ENCODE peak calls at places on chromosomes 6 and 20, in ten cellular contexts. One of them, this sample, is unnamed.

GRCh38 chr20:21526776-21527175 is 12.9 kb upstream of the NKX2-2 start:
- DNase-seq in activated CD8-positive, alpha-beta memory T cell treated with anti-CD3 and anti-CD28 coated beads, Interleukin-2, amount 50 U/mL, for 4 hours: no peak
- DNase-seq in CD8-positive, alpha-beta memory T cell: no peak
- DNase-seq in dermis blood vessel endothelial cell: no peak
- DNase-seq in adipocyte: no peak
- DNase-seq in uterus: no peak
- DNase-seq in prostate gland: no peak
- DNase-seq in colonic mucosa: no peak
- DNase-seq in Right ventricle myocardium superior: no peak
- DNase-seq in NAMALWA: no peak
- DNase-seq in this sample: no peak

GRCh38 chr6:11331136-11331535 is 98.7 kb upstream of the NEDD9 start:
- DNase-seq in NAMALWA: no peak
- DNase-seq in adipocyte: no peak
- DNase-seq in uterus: no peak
- DNase-seq in activated CD8-positive, alpha-beta memory T cell treated with anti-CD3 and anti-CD28 coated beads, Interleukin-2, amount 50 U/mL, for 4 hours: no peak
- DNase-seq in prostate gland: no peak
- DNase-seq in dermis blood vessel endothelial cell: no peak
- DNase-seq in CD8-positive, alpha-beta memory T cell: no peak
- DNase-seq in Right ventricle myocardium superior: no peak
- DNase-seq in colonic mucosa: no peak
- DNase-seq in this sample: no peak

GRCh38 chr6:82957171-82957894 is 108.3 kb downstream of the UBE3D start:
- DNase-seq in adipocyte: no peak
- DNase-seq in NAMALWA: no peak
- DNase-seq in Right ventricle myocardium superior: no peak
- DNase-seq in prostate gland: no peak
- DNase-seq in dermis blood vessel endothelial cell: no peak
- DNase-seq in CD8-positive, alpha-beta memory T cell: no peak
- DNase-seq in uterus: no peak
- DNase-seq in colonic mucosa: no peak
- DNase-seq in activated CD8-positive, alpha-beta memory T cell treated with anti-CD3 and anti-CD28 coated beads, Interleukin-2, amount 50 U/mL, for 4 hours: no peak
- DNase-seq in this sample: no peak

GRCh38 chr6:160987265-160987664 is 4.3 kb upstream of the MAP3K4 start:
- DNase-seq in prostate gland: no peak
- DNase-seq in colonic mucosa: no peak
- DNase-seq in Right ventricle myocardium superior: no peak
- DNase-seq in NAMALWA: no peak
- DNase-seq in adipocyte: no peak
- DNase-seq in CD8-positive, alpha-beta memory T cell: no peak
- DNase-seq in activated CD8-positive, alpha-beta memory T cell treated with anti-CD3 and anti-CD28 coated beads, Interleukin-2, amount 50 U/mL, for 4 hours: no peak
- DNase-seq in uterus: no peak
- DNase-seq in dermis blood vessel endothelial cell: no peak
- DNase-seq in this sample: no peak

GRCh38 chr6:146829792-146830565 is 231.2 kb downstream of the ADGB start:
- DNase-seq in activated CD8-positive, alpha-beta memory T cell treated with anti-CD3 and anti-CD28 coated beads, Interleukin-2, amount 50 U/mL, for 4 hours: no peak
- DNase-seq in adipocyte: no peak
- DNase-seq in prostate gland: no peak
- DNase-seq in colonic mucosa: no peak
- DNase-seq in uterus: no peak
- DNase-seq in NAMALWA: no peak
- DNase-seq in Right ventricle myocardium superior: no peak
- DNase-seq in CD8-positive, alpha-beta memory T cell: no peak
- DNase-seq in dermis blood vessel endothelial cell: no peak
- DNase-seq in this sample: no peak

GRCh38 chr6:137277971-137278602 is 58.9 kb upstream of the IFNGR1 start:
- DNase-seq in colonic mucosa: no peak
- DNase-seq in dermis blood vessel endothelial cell: peak; percentile 24
- DNase-seq in activated CD8-positive, alpha-beta memory T cell treated with anti-CD3 and anti-CD28 coated beads, Interleukin-2, amount 50 U/mL, for 4 hours: no peak
- DNase-seq in prostate gland: no peak
- DNase-seq in Right ventricle myocardium superior: no peak
- DNase-seq in CD8-positive, alpha-beta memory T cell: no peak
- DNase-seq in adipocyte: peak; percentile 78
- DNase-seq in NAMALWA: no peak
- DNase-seq in uterus: no peak
- DNase-seq in this sample: no peak

GRCh38 chr6:145139451-145139850 is 595.9 kb downstream of the EPM2A start:
- DNase-seq in Right ventricle myocardium superior: no peak
- DNase-seq in activated CD8-positive, alpha-beta memory T cell treated with anti-CD3 and anti-CD28 coated beads, Interleukin-2, amount 50 U/mL, for 4 hours: no peak
- DNase-seq in uterus: no peak
- DNase-seq in CD8-positive, alpha-beta memory T cell: no peak
- DNase-seq in prostate gland: no peak
- DNase-seq in adipocyte: peak; percentile 67
- DNase-seq in NAMALWA: no peak
- DNase-seq in colonic mucosa: no peak
- DNase-seq in dermis blood vessel endothelial cell: no peak
- DNase-seq in this sample: no peak

GRCh38 chr20:14313621-14314020 is 23.8 kb downstream of the FLRT3 start:
- DNase-seq in CD8-positive, alpha-beta memory T cell: no peak
- DNase-seq in Right ventricle myocardium superior: no peak
- DNase-seq in NAMALWA: no peak
- DNase-seq in dermis blood vessel endothelial cell: no peak
- DNase-seq in prostate gland: no peak
- DNase-seq in colonic mucosa: no peak
- DNase-seq in adipocyte: peak; percentile 52
- DNase-seq in activated CD8-positive, alpha-beta memory T cell treated with anti-CD3 and anti-CD28 coated beads, Interleukin-2, amount 50 U/mL, for 4 hours: no peak
- DNase-seq in uterus: no peak
- DNase-seq in this sample: no peak

GRCh38 chr20:46639587-46639986 is 11.7 kb downstream of the SLC13A3 start:
- DNase-seq in activated CD8-positive, alpha-beta memory T cell treated with anti-CD3 and anti-CD28 coated beads, Interleukin-2, amount 50 U/mL, for 4 hours: no peak
- DNase-seq in uterus: no peak
- DNase-seq in dermis blood vessel endothelial cell: no peak
- DNase-seq in prostate gland: no peak
- DNase-seq in adipocyte: no peak
- DNase-seq in CD8-positive, alpha-beta memory T cell: no peak
- DNase-seq in Right ventricle myocardium superior: no peak
- DNase-seq in NAMALWA: no peak
- DNase-seq in colonic mucosa: no peak
- DNase-seq in this sample: no peak

GRCh38 chr6:21111399-21111725 is 482.2 kb upstream of the SOX4 start:
- DNase-seq in adipocyte: no peak
- DNase-seq in uterus: no peak
- DNase-seq in activated CD8-positive, alpha-beta memory T cell treated with anti-CD3 and anti-CD28 coated beads, Interleukin-2, amount 50 U/mL, for 4 hours: no peak
- DNase-seq in prostate gland: no peak
- DNase-seq in Right ventricle myocardium superior: no peak
- DNase-seq in dermis blood vessel endothelial cell: peak; percentile 66
- DNase-seq in colonic mucosa: no peak
- DNase-seq in NAMALWA: peak; percentile 4
- DNase-seq in CD8-positive, alpha-beta memory T cell: no peak
- DNase-seq in this sample: no peak

GRCh38 chr6:31750411-31751022 is 10.7 kb downstream of the MSH5 start:
- DNase-seq in Right ventricle myocardium superior: no peak
- DNase-seq in NAMALWA: no peak
- DNase-seq in dermis blood vessel endothelial cell: no peak
- DNase-seq in colonic mucosa: no peak
- DNase-seq in adipocyte: no peak
- DNase-seq in uterus: no peak
- DNase-seq in prostate gland: no peak
- DNase-seq in activated CD8-positive, alpha-beta memory T cell treated with anti-CD3 and anti-CD28 coated beads, Interleukin-2, amount 50 U/mL, for 4 hours: no peak
- DNase-seq in CD8-positive, alpha-beta memory T cell: no peak
- DNase-seq in this sample: no peak

GRCh38 chr6:105573138-105573537 is 170.3 kb upstream of the PREP start:
- DNase-seq in adipocyte: no peak
- DNase-seq in colonic mucosa: no peak
- DNase-seq in CD8-positive, alpha-beta memory T cell: no peak
- DNase-seq in activated CD8-positive, alpha-beta memory T cell treated with anti-CD3 and anti-CD28 coated beads, Interleukin-2, amount 50 U/mL, for 4 hours: no peak
- DNase-seq in uterus: no peak
- DNase-seq in Right ventricle myocardium superior: no peak
- DNase-seq in dermis blood vessel endothelial cell: no peak
- DNase-seq in NAMALWA: no peak
- DNase-seq in prostate gland: no peak
- DNase-seq in this sample: no peak

GRCh38 chr6:81747327-81747726 is 5.2 kb downstream of the TENT5A start:
- DNase-seq in activated CD8-positive, alpha-beta memory T cell treated with anti-CD3 and anti-CD28 coated beads, Interleukin-2, amount 50 U/mL, for 4 hours: no peak
- DNase-seq in dermis blood vessel endothelial cell: no peak
- DNase-seq in CD8-positive, alpha-beta memory T cell: no peak
- DNase-seq in prostate gland: no peak
- DNase-seq in NAMALWA: no peak
- DNase-seq in uterus: no peak
- DNase-seq in Right ventricle myocardium superior: no peak
- DNase-seq in adipocyte: no peak
- DNase-seq in colonic mucosa: no peak
- DNase-seq in this sample: no peak

GRCh38 chr6:16494781-16495180 is 256.4 kb downstream of the GMPR start:
- DNase-seq in dermis blood vessel endothelial cell: no peak
- DNase-seq in adipocyte: no peak
- DNase-seq in Right ventricle myocardium superior: no peak
- DNase-seq in colonic mucosa: no peak
- DNase-seq in prostate gland: no peak
- DNase-seq in uterus: no peak
- DNase-seq in CD8-positive, alpha-beta memory T cell: no peak
- DNase-seq in activated CD8-positive, alpha-beta memory T cell treated with anti-CD3 and anti-CD28 coated beads, Interleukin-2, amount 50 U/mL, for 4 hours: no peak
- DNase-seq in NAMALWA: peak; percentile 41
- DNase-seq in this sample: no peak

GRCh38 chr20:47573586-47573985 is 71.9 kb downstream of the NCOA3 start:
- DNase-seq in adipocyte: no peak
- DNase-seq in dermis blood vessel endothelial cell: no peak
- DNase-seq in Right ventricle myocardium superior: no peak
- DNase-seq in NAMALWA: no peak
- DNase-seq in colonic mucosa: no peak
- DNase-seq in activated CD8-positive, alpha-beta memory T cell treated with anti-CD3 and anti-CD28 coated beads, Interleukin-2, amount 50 U/mL, for 4 hours: no peak
- DNase-seq in uterus: no peak
- DNase-seq in CD8-positive, alpha-beta memory T cell: no peak
- DNase-seq in prostate gland: no peak
- DNase-seq in this sample: no peak

GRCh38 chr6:159961523-159961922 is 7.4 kb upstream of the IGF2R start:
- DNase-seq in prostate gland: no peak
- DNase-seq in NAMALWA: no peak
- DNase-seq in adipocyte: no peak
- DNase-seq in activated CD8-positive, alpha-beta memory T cell treated with anti-CD3 and anti-CD28 coated beads, Interleukin-2, amount 50 U/mL, for 4 hours: no peak
- DNase-seq in uterus: no peak
- DNase-seq in Right ventricle myocardium superior: no peak
- DNase-seq in CD8-positive, alpha-beta memory T cell: no peak
- DNase-seq in dermis blood vessel endothelial cell: no peak
- DNase-seq in colonic mucosa: no peak
- DNase-seq in this sample: no peak

GRCh38 chr6:114249522-114249921 is 93.3 kb downstream of the HS3ST5 start:
- DNase-seq in NAMALWA: no peak
- DNase-seq in activated CD8-positive, alpha-beta memory T cell treated with anti-CD3 and anti-CD28 coated beads, Interleukin-2, amount 50 U/mL, for 4 hours: no peak
- DNase-seq in uterus: no peak
- DNase-seq in adipocyte: no peak
- DNase-seq in Right ventricle myocardium superior: no peak
- DNase-seq in CD8-positive, alpha-beta memory T cell: no peak
- DNase-seq in prostate gland: no peak
- DNase-seq in dermis blood vessel endothelial cell: no peak
- DNase-seq in colonic mucosa: no peak
- DNase-seq in this sample: no peak

GRCh38 chr20:35226775-35227681 is 538 bp downstream of the MMP24 start:
- DNase-seq in prostate gland: no peak
- DNase-seq in NAMALWA: no peak
- DNase-seq in adipocyte: peak; percentile 76
- DNase-seq in uterus: peak; percentile 26
- DNase-seq in CD8-positive, alpha-beta memory T cell: peak; percentile 63
- DNase-seq in activated CD8-positive, alpha-beta memory T cell treated with anti-CD3 and anti-CD28 coated beads, Interleukin-2, amount 50 U/mL, for 4 hours: peak; percentile 40
- DNase-seq in colonic mucosa: peak; percentile 38
- DNase-seq in Right ventricle myocardium superior: peak; percentile 57
- DNase-seq in dermis blood vessel endothelial cell: peak; percentile 64
- DNase-seq in this sample: no peak

GRCh38 chr6:165231581-165232276 is 77.7 kb downstream of the C6orf118 start:
- DNase-seq in CD8-positive, alpha-beta memory T cell: no peak
- DNase-seq in adipocyte: no peak
- DNase-seq in NAMALWA: peak; percentile 39
- DNase-seq in prostate gland: no peak
- DNase-seq in dermis blood vessel endothelial cell: peak; percentile 62
- DNase-seq in uterus: no peak
- DNase-seq in colonic mucosa: no peak
- DNase-seq in activated CD8-positive, alpha-beta memory T cell treated with anti-CD3 and anti-CD28 coated beads, Interleukin-2, amount 50 U/mL, for 4 hours: no peak
- DNase-seq in Right ventricle myocardium superior: no peak
- DNase-seq in this sample: no peak

GRCh38 chr20:10562929-10563328 is 110.9 kb downstream of the JAG1 start:
- DNase-seq in dermis blood vessel endothelial cell: no peak
- DNase-seq in activated CD8-positive, alpha-beta memory T cell treated with anti-CD3 and anti-CD28 coated beads, Interleukin-2, amount 50 U/mL, for 4 hours: no peak
- DNase-seq in adipocyte: no peak
- DNase-seq in prostate gland: no peak
- DNase-seq in CD8-positive, alpha-beta memory T cell: no peak
- DNase-seq in Right ventricle myocardium superior: no peak
- DNase-seq in uterus: no peak
- DNase-seq in colonic mucosa: no peak
- DNase-seq in NAMALWA: no peak
- DNase-seq in this sample: no peak

GRCh38 chr20:25278636-25279361 is 30.9 kb downstream of the PYGB start:
- DNase-seq in CD8-positive, alpha-beta memory T cell: peak; percentile 41
- DNase-seq in dermis blood vessel endothelial cell: no peak
- DNase-seq in prostate gland: no peak
- DNase-seq in adipocyte: no peak
- DNase-seq in colonic mucosa: no peak
- DNase-seq in activated CD8-positive, alpha-beta memory T cell treated with anti-CD3 and anti-CD28 coated beads, Interleukin-2, amount 50 U/mL, for 4 hours: peak; percentile 4
- DNase-seq in NAMALWA: no peak
- DNase-seq in uterus: peak; percentile 9
- DNase-seq in Right ventricle myocardium superior: peak; percentile 35
- DNase-seq in this sample: peak; percentile 39

GRCh38 chr6:107676002-107676401 is 148.1 kb downstream of the SCML4 start:
- DNase-seq in CD8-positive, alpha-beta memory T cell: no peak
- DNase-seq in prostate gland: no peak
- DNase-seq in dermis blood vessel endothelial cell: peak; percentile 63
- DNase-seq in colonic mucosa: no peak
- DNase-seq in activated CD8-positive, alpha-beta memory T cell treated with anti-CD3 and anti-CD28 coated beads, Interleukin-2, amount 50 U/mL, for 4 hours: no peak
- DNase-seq in uterus: peak; percentile 55
- DNase-seq in Right ventricle myocardium superior: no peak
- DNase-seq in adipocyte: no peak
- DNase-seq in NAMALWA: no peak
- DNase-seq in this sample: no peak

This sample was measured in Peyer's patch.